ENCODE peak calls at places on chromosomes 7 and 10, in six cellular contexts. Q is uterus, Y is heart right ventricle, P is psoas muscle, O is left ventricle myocardium inferior, H is astrocyte of the spinal cord. Z is an unnamed sample.

GRCh38 chr7:132551928-132552327 is 24.3 kb downstream of the PLXNA4 start:
- DNase-seq in P (no peak), Y (no peak), O (no peak), H (no peak), Q (no peak), Z (no peak)

GRCh38 chr10:117455346-117455745 is 80.1 kb upstream of the PDZD8 start:
- DNase-seq in P (no peak), O (no peak), Y (no peak), Q (no peak), H (no peak), Z (no peak)

GRCh38 chr10:19194866-19195265 is 146.3 kb downstream of the MALRD1 start:
- DNase-seq in Q (no peak), P (no peak), O (no peak), H (no peak), Y (no peak), Z (no peak)

GRCh38 chr10:11593612-11594011 is 17.8 kb downstream of the USP6NL start:
- DNase-seq in H (no peak), O (no peak), P (no peak), Y (no peak), Q (no peak), Z (no peak)

GRCh38 chr10:29784175-29784773 is 149.5 kb upstream of the SVIL start:
- DNase-seq in H (peak; percentile 99), Y (peak; percentile 14), O (no peak), P (peak; percentile 79), Q (peak; percentile 84), Z (peak; percentile 100)

GRCh38 chr10:4431114-4431862 is 394.7 kb upstream of the AKR1E2 start:
- DNase-seq in Q (no peak), H (peak; percentile 92), O (no peak), Y (no peak), P (no peak), Z (no peak)

GRCh38 chr7:29442146-29442545 is 121.5 kb upstream of the PRR15 start:
- DNase-seq in P (no peak), O (no peak), Q (no peak), H (peak; percentile 7), Y (no peak), Z (no peak)

GRCh38 chr10:12590682-12591642 is 241.6 kb downstream of the CAMK1D start:
- DNase-seq in Q (no peak), O (no peak), H (no peak), Y (no peak), P (no peak), Z (no peak)

GRCh38 chr7:36115448-36116321 is 37.4 kb upstream of the EEPD1 start:
- DNase-seq in H (peak; percentile 96), P (peak; percentile 85), Y (peak; percentile 68), O (peak; percentile 56), Q (peak; percentile 81), Z (peak; percentile 95)

GRCh38 chr7:409344-410281 is 110.0 kb downstream of the PDGFA start:
- DNase-seq in H (no peak), O (peak; percentile 6), Y (no peak), Q (no peak), P (peak; percentile 40), Z (no peak)

GRCh38 chr10:35194906-35195305 is 68.3 kb downstream of the CREM start:
- DNase-seq in Y (no peak), Q (no peak), O (no peak), P (no peak), H (peak; percentile 71), Z (peak; percentile 74)

GRCh38 chr7:3162286-3162685 is 118.6 kb upstream of the CARD11 start:
- DNase-seq in Y (no peak), O (no peak), P (no peak), H (peak; percentile 17), Q (no peak), Z (peak; percentile 27)
- TF ChIP-seq CTCF in Y (peak; percentile 26), O (peak; percentile 42), P (no peak), H (no peak), Q (no peak), Z (peak; percentile 50)

GRCh38 chr7:26091933-26092332 is 60.1 kb upstream of the NFE2L3 start:
- DNase-seq in H (no peak), P (no peak), Y (no peak), Q (no peak), O (no peak), Z (peak; percentile 7)

GRCh38 chr7:26087321-26088091 is 64.5 kb upstream of the NFE2L3 start:
- DNase-seq in H (no peak), Y (no peak), P (no peak), O (no peak), Q (no peak), Z (no peak)

GRCh38 chr7:26093023-26093422 is 59.0 kb upstream of the NFE2L3 start:
- DNase-seq in P (no peak), Q (no peak), O (no peak), H (no peak), Y (no peak), Z (no peak)

GRCh38 chr7:26085771-26086170 is 66.2 kb upstream of the NFE2L3 start:
- DNase-seq in Q (no peak), Y (no peak), P (no peak), O (no peak), H (no peak), Z (no peak)

GRCh38 chr7:26090927-26091519 is 61.0 kb upstream of the NFE2L3 start:
- DNase-seq in O (no peak), Y (no peak), H (peak; percentile 82), Q (no peak), P (no peak), Z (peak; percentile 81)
- H3K4me3 ChIP-seq in O (no peak overlapping the region), Y (peak overlapping the region; percentile 13), H (peak overlapping the region; percentile 17), Q (no peak overlapping the region), P (no peak overlapping the region), Z (no peak overlapping the region)

GRCh38 chr10:70437721-70438120 is 3.8 kb downstream of the NODAL start:
- DNase-seq in Q (no peak), Y (no peak), O (no peak), P (no peak), H (no peak), Z (no peak)
- TF ChIP-seq CTCF in Q (no peak), Y (no peak), O (no peak), P (no peak), H (no peak), Z (no peak)

DNA sequence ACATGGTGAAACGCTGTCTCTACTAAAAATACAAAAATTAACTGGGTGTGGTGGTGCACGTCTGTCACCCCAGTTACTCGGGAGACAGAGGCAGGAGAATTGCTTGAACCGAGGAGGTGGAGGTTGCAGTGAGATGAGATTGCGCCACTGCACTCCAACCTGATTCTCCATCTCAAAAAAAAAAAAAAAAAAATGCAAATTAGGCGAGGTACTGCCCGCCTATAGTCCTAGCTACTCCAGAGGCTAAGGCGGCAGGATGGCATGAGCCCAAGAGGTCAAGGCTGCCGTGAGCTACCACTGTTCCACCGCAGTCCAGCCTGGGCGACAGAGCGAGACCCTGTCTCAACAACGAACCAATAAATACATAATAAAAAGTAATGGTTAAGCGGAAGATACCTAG is 1.1 kb upstream of the EIF4H start:
- DNase-seq in Y (no peak), Q (no peak), P (no peak), H (no peak), O (no peak), Z (no peak)
- H3K4me3 ChIP-seq in Y (peak overlapping the region; percentile 93), Q (no peak overlapping the region), P (peak overlapping the region; percentile 96), H (peak overlapping the region; percentile 64), O (peak overlapping the region; percentile 96), Z (peak overlapping the region; percentile 75)

DNA sequence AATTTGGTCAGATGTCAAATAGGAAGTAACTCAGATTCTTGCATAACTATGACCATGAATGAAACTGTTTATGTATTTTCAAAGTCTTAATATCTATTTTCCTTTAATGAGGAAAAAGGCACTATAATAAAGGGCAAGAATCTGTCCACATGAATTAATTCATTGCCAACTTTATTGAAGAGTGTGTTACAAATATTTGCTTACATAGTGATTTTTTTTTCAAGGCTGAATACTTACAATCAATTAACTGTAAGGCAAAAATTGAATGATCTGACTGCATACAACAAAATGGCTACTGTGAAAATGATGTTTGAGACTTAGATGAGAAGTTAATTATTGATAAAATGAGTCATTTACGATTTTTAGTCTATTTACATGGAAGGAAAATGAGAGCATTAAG is 475.0 kb downstream of the DNAJB9 start:
- DNase-seq in O (no peak), H (no peak), Y (no peak), P (no peak), Q (no peak), Z (no peak)
- TF ChIP-seq CTCF in O (no peak), H (no peak), Y (no peak), P (no peak), Q (no peak), Z (no peak)

GRCh38 chr10:79399242-79399831 is 46.1 kb downstream of the ZCCHC24 start:
- DNase-seq in O (peak; percentile 91), H (peak; percentile 98), P (peak; percentile 91), Y (peak; percentile 89), Q (peak; percentile 96), Z (peak; percentile 98)
- H3K4me3 ChIP-seq in O (peak overlapping the region; percentile 40), H (no peak overlapping the region), P (peak overlapping the region; percentile 23), Y (peak overlapping the region; percentile 15), Q (no peak overlapping the region), Z (peak overlapping the region; percentile 26)

DNA sequence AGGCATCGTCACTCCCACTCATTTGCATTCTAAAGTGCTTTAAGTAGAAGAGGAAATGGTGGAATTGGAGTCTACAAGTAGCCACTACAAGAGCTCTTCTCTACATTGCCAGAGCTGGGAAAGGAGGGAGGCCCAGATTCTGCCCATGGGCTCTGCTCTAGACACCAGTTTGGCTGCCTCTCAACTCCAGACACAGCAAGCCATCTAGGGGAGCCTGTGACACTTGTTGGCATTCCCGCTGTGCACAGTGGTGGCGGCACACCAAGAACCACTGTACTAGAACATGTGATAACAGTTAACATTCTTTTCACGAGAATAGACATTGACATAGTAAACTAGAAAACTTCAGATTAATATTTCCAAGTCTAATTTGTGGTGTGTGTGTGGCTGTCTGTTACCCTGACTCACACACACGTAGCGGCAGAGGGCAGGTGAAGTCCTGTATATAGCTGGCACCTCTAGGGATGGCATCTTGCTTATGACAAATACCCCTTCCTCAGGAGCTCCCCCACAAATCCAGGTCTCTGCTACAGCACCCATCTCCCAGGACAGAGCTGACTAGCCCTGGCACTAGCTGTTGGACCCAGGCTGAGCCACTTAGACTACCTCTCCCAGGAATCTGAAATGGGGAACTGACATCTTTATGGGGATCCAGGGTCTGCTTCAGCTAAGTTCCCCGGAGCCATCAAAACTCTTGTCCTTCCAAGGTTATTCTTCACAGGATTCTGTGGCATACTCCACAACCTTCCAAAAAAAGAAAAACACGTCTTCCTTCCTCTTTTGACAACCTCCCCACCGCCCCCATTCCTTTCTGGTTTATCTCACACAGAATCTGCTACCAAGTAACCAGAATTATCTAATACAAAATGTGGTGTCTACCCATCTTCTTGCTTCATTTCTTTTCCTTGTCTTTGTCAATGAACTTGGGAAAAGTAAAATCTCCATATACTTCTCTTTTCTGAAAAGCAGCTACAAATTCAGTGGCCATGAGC is 54.7 kb upstream of the MRLN start:
- DNase-seq in Q (no peak), O (peak; percentile 60), P (peak; percentile 92), H (no peak), Y (peak; percentile 50), Z (no peak)
- TF ChIP-seq CTCF in Q (no peak), O (no peak), P (no peak), H (no peak), Y (no peak), Z (no peak)

DNA sequence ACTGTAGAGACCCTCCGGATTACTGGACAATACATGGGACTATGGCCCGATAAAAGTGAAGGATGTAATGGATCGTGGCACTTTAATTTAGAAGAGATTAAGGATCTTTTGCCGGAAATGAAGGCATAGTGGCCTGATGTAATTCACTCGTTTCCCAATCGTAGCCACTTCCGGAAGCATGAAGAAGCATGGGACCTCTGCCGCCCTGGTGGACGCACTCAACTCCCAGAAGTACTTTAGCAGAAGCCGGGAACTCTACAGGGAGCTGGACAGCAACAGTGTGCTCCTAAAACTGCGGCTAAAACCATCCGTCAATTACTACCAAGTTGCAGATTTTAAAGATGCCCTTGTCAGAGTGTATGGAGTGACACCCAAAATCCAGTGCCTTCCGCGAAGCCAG is 59.6 kb upstream of the NUPR2 start:
- DNase-seq in P (no peak), O (no peak), Q (no peak), H (no peak), Y (no peak), Z (no peak)
- H3K4me3 ChIP-seq in P (peak overlapping the region; percentile 68), O (peak overlapping the region; percentile 65), Q (peak overlapping the region; percentile 34), H (no peak overlapping the region), Y (peak overlapping the region; percentile 51), Z (no peak overlapping the region)